ENCODE peak calls at places on chromosome 4, in eight cellular contexts. V is cardiac muscle cell; X is neural progenitor cell; O is SJCRH30; Q is GM23248; W is OCI-LY7; K is CD4-positive, CD25-positive, alpha-beta regulatory T cell; N is lung. Z is an unnamed sample. For H3K4me1, the result is how much of the 10 kb centered on the place peaks cover.

GRCh38 chr4:173040200-173040599 is 128.4 kb upstream of the GALNT7 start:
- DNase-seq in O (peak), X (peak), W (no peak), V (peak), K (no peak), N (no peak), Q (no peak), Z (no peak)

GRCh38 chr4:108171541-108172230 is 3.0 kb upstream of the LEF1 start:
- DNase-seq in O (no peak), N (no peak), V (no peak), X (peak), W (no peak), Q (no peak), K (peak), Z (no peak)

GRCh38 chr4:138255917-138256597 is 13.9 kb upstream of the SLC7A11 start:
- DNase-seq in O (no peak), N (no peak), V (no peak), Q (no peak), W (no peak), K (no peak), X (no peak), Z (no peak)

GRCh38 chr4:82371398-82371972 is 2.3 kb downstream of the HNRNPD start:
- DNase-seq in K (peak), Q (peak), N (no peak), W (peak), X (no peak), O (peak), V (no peak), Z (no peak)

GRCh38 chr4:124931050-124931449 is 218.5 kb upstream of the ANKRD50 start:
- DNase-seq in W (no peak), O (peak), K (no peak), Q (no peak), V (peak), N (no peak), X (no peak), Z (no peak)

GRCh38 chr4:41853973-41854372 is 81.3 kb upstream of the TMEM33 start:
- DNase-seq in V (no peak), W (no peak), X (no peak), K (no peak), N (no peak), Q (no peak), O (peak), Z (no peak)

GRCh38 chr4:2469192-2469984 is 482 bp downstream of the RNF4 start:
- DNase-seq in K (peak), V (peak), N (peak), X (peak), O (peak), W (peak), Q (peak), Z (peak)

GRCh38 chr4:53185853-53186590 is 179.8 kb downstream of the SCFD2 start:
- DNase-seq in N (no peak), V (peak), W (no peak), Q (peak), X (no peak), K (no peak), O (no peak), Z (no peak)

GRCh38 chr4:111323916-111324315 is 701.0 kb upstream of the PITX2 start:
- DNase-seq in Q (peak), V (peak), O (no peak), N (no peak), X (no peak), W (no peak), K (no peak), Z (no peak)

GRCh38 chr4:2962614-2963184 is 507 bp downstream of the NOP14 start:
- DNase-seq in W (peak), X (peak), N (peak), O (no peak), K (no peak), Q (peak), V (peak), Z (peak)

GRCh38 chr4:140463610-140464009 is 34.5 kb downstream of the MGAT4D start:
- DNase-seq in W (no peak), K (no peak), O (no peak), V (no peak), X (no peak), Q (no peak), N (no peak), Z (no peak)

GRCh38 chr4:184147858-184148799 is 69.5 kb downstream of the ENPP6 start:
- DNase-seq in O (no peak), N (no peak), Q (peak), W (peak), X (no peak), V (peak), K (no peak), Z (no peak)

GRCh38 chr4:129676934-129677333 is 581.0 kb downstream of the C4orf33 start:
- DNase-seq in Q (no peak), N (no peak), X (no peak), V (no peak), O (no peak), W (no peak), K (no peak), Z (no peak)

GRCh38 chr4:84622959-84623358 is 40.0 kb downstream of the CDS1 start:
- DNase-seq in O (no peak), W (no peak), K (no peak), Q (no peak), N (no peak), X (no peak), V (peak), Z (no peak)

GRCh38 chr4:150070464-150071170 is 7.6 kb upstream of the DCLK2 start:
- DNase-seq in N (no peak), X (no peak), W (no peak), V (no peak), O (no peak), K (no peak), Q (peak), Z (no peak)

GRCh38 chr4:770022-770421 is 55.9 kb downstream of the CPLX1 start:
- DNase-seq in N (no peak), O (no peak), V (no peak), Q (peak), K (no peak), X (no peak), W (no peak), Z (no peak)

GRCh38 chr4:146346276-146346675 is 131.9 kb downstream of the REELD1 start:
- DNase-seq in O (no peak), Q (no peak), N (no peak), K (no peak), W (no peak), V (no peak), X (no peak), Z (no peak)

GRCh38 chr4:89939994-89940393 is 45.3 kb downstream of the MMRN1 start:
- DNase-seq in K (no peak), W (no peak), V (peak), Q (no peak), N (no peak), O (peak), X (no peak), Z (no peak)

GRCh38 chr4:178215754-178216153 is 773.5 kb upstream of the AGA start:
- DNase-seq in K (no peak), N (no peak), V (no peak), X (no peak), Q (no peak), W (no peak), O (no peak), Z (no peak)

GRCh38 chr4:151997461-151997860 is 236.7 kb upstream of the GATB start:
- DNase-seq in K (no peak), V (no peak), N (no peak), Q (no peak), W (no peak), O (no peak), X (no peak), Z (no peak)

GRCh38 chr4:142817442-142817841 is 28.7 kb downstream of the INPP4B start:
- DNase-seq in O (peak), X (peak), Q (peak), W (no peak), V (peak), K (peak), N (no peak), Z (peak)

GRCh38 chr4:57190651-57191481 is 80.7 kb upstream of the IGFBP7 start:
- DNase-seq in K (peak), W (peak), X (peak), N (no peak), V (peak), Q (peak), O (peak), Z (no peak)

GRCh38 chr4:37896206-37896605 is 5.3 kb downstream of the TBC1D1 start:
- DNase-seq in Q (no peak), V (no peak), K (no peak), X (no peak), N (no peak), W (no peak), O (no peak), Z (no peak)

GRCh38 chr4:66169341-66169740 is 499.1 kb upstream of the EPHA5 start:
- DNase-seq in O (peak), X (peak), K (no peak), N (no peak), V (peak), Q (peak), W (no peak), Z (peak)

GRCh38 chr4:13261486-13262257 is 222.5 kb downstream of the RAB28 start:
- DNase-seq in W (no peak), X (peak), V (peak), K (no peak), Q (no peak), N (no peak), O (peak), Z (no peak)

GRCh38 chr4:12534684-12535083 is 949.5 kb downstream of the RAB28 start:
- DNase-seq in O (no peak), X (no peak), V (no peak), K (no peak), W (no peak), Q (no peak), N (no peak), Z (no peak)

GRCh38 chr4:37793562-37793961 is 32.9 kb upstream of the PGM2 start:
- DNase-seq in Q (peak), V (peak), K (peak), N (peak), W (peak), X (peak), O (peak), Z (peak)

GRCh38 chr4:106585920-106586349 is 217.4 kb upstream of the GIMD1 start:
- DNase-seq in Q (peak), O (no peak), N (no peak), W (no peak), K (no peak), V (no peak), X (no peak), Z (no peak)

GRCh38 chr4:98517444-98518021 is 140.9 kb downstream of the TSPAN5 start:
- DNase-seq in K (no peak), X (no peak), W (no peak), N (no peak), Q (no peak), V (peak), O (no peak), Z (no peak)

GRCh38 chr4:134567461-134567860 is 365.9 kb upstream of the PABPC4L start:
- DNase-seq in X (no peak), W (no peak), N (no peak), K (no peak), V (peak), O (no peak), Q (no peak), Z (no peak)

GRCh38 chr4:77990904-77991358 is 66.2 kb upstream of the FRAS1 start:
- DNase-seq in O (no peak), X (no peak), Q (peak), N (no peak), K (no peak), V (no peak), W (no peak), Z (no peak)

GRCh38 chr4:20773144-20773997 is 73.1 kb downstream of the PACRGL start:
- DNase-seq in N (peak), O (peak), W (peak), X (peak), Q (peak), K (peak), V (peak), Z (no peak)

GRCh38 chr4:140726776-140727500 is 29.2 kb downstream of the TBC1D9 start:
- DNase-seq in K (no peak), N (no peak), V (peak), W (no peak), O (peak), Q (peak), X (no peak), Z (peak)

GRCh38 chr4:53777244-53777984 is 186.1 kb upstream of the LNX1 start:
- DNase-seq in W (no peak), K (no peak), X (no peak), V (peak), O (no peak), N (no peak), Q (peak), Z (no peak)

GRCh38 chr4:156778606-156779005 is 193.0 kb downstream of the PDGFC start:
- DNase-seq in V (peak), K (no peak), O (no peak), Q (peak), W (no peak), N (no peak), X (no peak), Z (peak)
- H3K27ac ChIP-seq in V (no peak), K (no peak), O (no peak), Q (peak), W (no peak), N (no peak), X (no peak), Z (no peak)

GRCh38 chr4:8229341-8229975 is 30.4 kb downstream of the SH3TC1 start:
- DNase-seq in X (no peak), K (no peak), Q (no peak), O (peak), W (no peak), N (no peak), V (no peak), Z (no peak)
- H3K4me1 ChIP-seq in X (under half), K (under half), Q (under half), O (under half), W (under half), N (under half), V (under half), Z (under half)

GRCh38 chr4:88755454-88755853 is 57.8 kb upstream of the NAP1L5 start:
- DNase-seq in Q (no peak), X (no peak), W (no peak), N (no peak), K (no peak), V (no peak), O (no peak), Z (no peak)
- H3K27ac ChIP-seq in Q (no peak), X (no peak), W (no peak), N (no peak), K (no peak), V (no peak), O (no peak), Z (no peak)

GRCh38 chr4:15769202-15769601 is 8.9 kb upstream of the CD38 start:
- DNase-seq in K (no peak), O (no peak), N (no peak), X (no peak), Q (no peak), W (no peak), V (no peak), Z (no peak)
- H3K4me1 ChIP-seq in K (under half), O (under half), N (under half), X (under half), Q (under half), W (half or more), V (under half), Z (under half)